ENCODE peak calls at places on chromosomes 13 and 19, in eight cellular contexts. V is breast epithelium, S is thoracic aorta, X is tibial nerve, H is colonic mucosa, Q is lower lobe of right lung, K is Peyer's patch, C is Panc1. L is an unnamed sample. For H3K27me3, the result is how much of the 10 kb centered on the place peaks cover.

GRCh38 chr13:51342706-51343105 is 3.2 kb downstream of the SERPINE3 start:
- DNase-seq in V (no peak), Q (no peak), C (no peak), X (no peak), K (no peak), H (no peak), S (no peak), L (no peak)

GRCh38 chr19:401836-402535 is 7.0 kb downstream of the C2CD4C start:
- DNase-seq in V (peak), K (no peak), Q (peak), C (no peak), S (no peak), H (no peak), X (peak), L (no peak)

GRCh38 chr13:78632956-78633355 is 26.0 kb downstream of the OBI1 start:
- DNase-seq in S (no peak), K (no peak), V (no peak), C (no peak), H (no peak), Q (no peak), X (no peak), L (no peak)

GRCh38 chr19:55080121-55080914 is 4.6 kb downstream of the EPS8L1 start:
- DNase-seq in S (no peak), K (peak), H (peak), X (no peak), V (peak), Q (peak), C (no peak), L (no peak)

GRCh38 chr13:74465279-74465678 is 331.1 kb upstream of the KLF12 start:
- DNase-seq in K (no peak), Q (no peak), S (no peak), X (no peak), V (no peak), C (no peak), H (no peak), L (no peak)

GRCh38 chr13:29849071-29849541 is 1.3 kb downstream of the UBL3 start:
- DNase-seq in Q (no peak), V (no peak), K (peak), X (no peak), C (no peak), S (no peak), H (peak), L (no peak)

GRCh38 chr13:99155821-99156220 is 44.8 kb upstream of the UBAC2 start:
- DNase-seq in X (no peak), K (no peak), H (no peak), C (no peak), V (no peak), Q (no peak), S (no peak), L (no peak)

GRCh38 chr13:39253774-39254173 is 215.5 kb downstream of the NHLRC3 start:
- DNase-seq in S (no peak), Q (no peak), C (no peak), H (no peak), K (no peak), X (no peak), V (no peak), L (no peak)

GRCh38 chr13:33799950-33800592 is 17.9 kb upstream of the RFC3 start:
- DNase-seq in Q (no peak), H (no peak), V (no peak), S (no peak), C (no peak), K (no peak), X (no peak), L (no peak)

GRCh38 chr13:70964124-70964523 is 855.9 kb upstream of the KLHL1 start:
- DNase-seq in V (no peak), Q (no peak), S (no peak), K (no peak), X (no peak), C (no peak), H (no peak), L (no peak)

GRCh38 chr19:13764821-13765394 is 586 bp downstream of the MRI1 start:
- DNase-seq in K (no peak), S (no peak), X (no peak), C (no peak), V (no peak), Q (peak), H (no peak), L (no peak)

GRCh38 chr19:674282-675151 is 1.7 kb upstream of the FSTL3 start:
- DNase-seq in H (no peak), Q (no peak), X (no peak), V (no peak), K (no peak), C (no peak), S (no peak), L (no peak)

GRCh38 chr13:101155920-101156319 is 260.4 kb downstream of the NALCN start:
- DNase-seq in V (no peak), Q (no peak), H (no peak), K (no peak), X (no peak), C (no peak), S (no peak), L (no peak)

GRCh38 chr13:82358284-82358683 is 1524.0 kb downstream of the SLITRK1 start:
- DNase-seq in S (no peak), K (no peak), X (no peak), H (no peak), V (no peak), Q (no peak), C (no peak), L (no peak)

GRCh38 chr19:9014809-9015208 is 4.6 kb upstream of the MUC16 start:
- DNase-seq in X (no peak), H (no peak), Q (no peak), S (no peak), K (no peak), C (no peak), V (no peak), L (no peak)

GRCh38 chr13:97004096-97004876 is 10.0 kb upstream of the OXGR1 start:
- DNase-seq in Q (no peak), X (no peak), S (no peak), H (no peak), C (no peak), K (no peak), V (no peak), L (no peak)

GRCh38 chr13:43397110-43397509 is 373.7 kb downstream of the DNAJC15 start:
- DNase-seq in K (no peak), X (no peak), S (no peak), Q (no peak), C (no peak), V (no peak), H (no peak), L (no peak)

GRCh38 chr13:99671746-99672145 is 170.5 kb downstream of the TM9SF2 start:
- DNase-seq in K (no peak), S (no peak), X (no peak), V (no peak), H (no peak), C (no peak), Q (no peak), L (no peak)

GRCh38 chr13:106581268-106581667 is 13.3 kb upstream of the ARGLU1 start:
- DNase-seq in Q (no peak), H (no peak), X (no peak), C (no peak), S (no peak), V (no peak), K (no peak), L (no peak)

GRCh38 chr19:29266603-29267002 is 53.7 kb upstream of the UQCRFS1 start:
- DNase-seq in S (no peak), C (no peak), Q (no peak), V (no peak), H (no peak), X (no peak), K (no peak), L (no peak)

GRCh38 chr13:37621811-37622361 is 23.3 kb upstream of the POSTN start:
- DNase-seq in K (no peak), X (no peak), Q (no peak), S (no peak), H (no peak), V (no peak), C (no peak), L (no peak)

GRCh38 chr13:109781384-109782065 is 4.9 kb downstream of the IRS2 start:
- DNase-seq in C (no peak), V (no peak), X (no peak), Q (no peak), H (no peak), S (no peak), K (no peak), L (no peak)

GRCh38 chr13:74910399-74910798 is 571.6 kb downstream of the TBC1D4 start:
- DNase-seq in S (no peak), H (no peak), X (no peak), V (no peak), C (no peak), K (no peak), Q (no peak), L (no peak)

GRCh38 chr13:43473437-43473836 is 313.3 kb downstream of the ENOX1 start:
- DNase-seq in K (no peak), H (no peak), X (no peak), Q (no peak), S (no peak), C (no peak), V (no peak), L (no peak)

GRCh38 chr13:44620057-44620456 is 43.9 kb upstream of the TSC22D1 start:
- DNase-seq in H (no peak), C (no peak), X (no peak), Q (no peak), K (no peak), V (no peak), S (no peak), L (peak)

GRCh38 chr19:29084266-29084665 is 128.7 kb downstream of the UQCRFS1 start:
- DNase-seq in V (no peak), C (no peak), H (no peak), X (no peak), Q (no peak), K (no peak), S (no peak), L (no peak)

GRCh38 chr13:110797230-110797877 is 83.9 kb downstream of the ING1 start:
- DNase-seq in Q (no peak), X (no peak), S (no peak), V (no peak), H (no peak), C (no peak), K (no peak), L (no peak)

GRCh38 chr13:97234742-97235141 is 12.6 kb downstream of the MBNL2 start:
- DNase-seq in C (no peak), S (no peak), K (no peak), H (peak), X (no peak), V (no peak), Q (no peak), L (no peak)

GRCh38 chr13:50387124-50387581 is 371.9 kb downstream of the KCNRG start:
- DNase-seq in Q (peak), S (no peak), V (no peak), C (no peak), X (peak), K (peak), H (peak), L (no peak)

GRCh38 chr19:48858984-48859710 is 9.3 kb downstream of the PLEKHA4 start:
- DNase-seq in X (no peak), H (peak), S (no peak), K (peak), V (no peak), C (no peak), Q (peak), L (no peak)

DNA sequence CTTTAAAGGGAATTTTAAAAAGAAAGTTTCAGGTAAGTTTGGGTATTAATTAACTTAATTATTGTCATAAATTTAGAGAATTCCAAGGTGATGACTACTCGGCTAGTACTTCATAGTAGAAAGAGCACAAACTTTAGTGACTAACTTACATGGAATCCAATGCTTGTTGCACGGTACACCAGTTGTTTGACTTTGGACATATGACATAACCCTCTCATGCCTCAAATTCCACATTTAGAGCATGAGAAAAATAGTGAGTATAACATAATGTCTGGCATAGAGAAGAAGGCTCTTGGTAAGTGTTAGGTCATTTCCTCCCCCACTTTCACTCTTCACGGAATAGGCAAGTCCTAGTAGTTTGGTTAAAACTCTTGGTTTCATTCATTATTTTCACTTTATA is 1249.4 kb upstream of the SLC10A2 start:
- DNase-seq in V (no peak), K (no peak), H (no peak), C (peak), Q (no peak), X (no peak), S (no peak), L (peak)
- H3K4me3 ChIP-seq in V (no peak), K (no peak), H (no peak), C (no peak), Q (no peak), X (no peak), S (no peak), L (no peak)

GRCh38 chr13:112107289-112107688 is 40.3 kb downstream of the SOX1 start:
- DNase-seq in V (no peak), S (no peak), Q (no peak), H (no peak), X (no peak), K (no peak), C (no peak), L (no peak)
- H3K27me3 ChIP-seq in V (under half), S (under half), Q (half or more), H (half or more), X (half or more), K (under half), C (under half), L (half or more)

DNA sequence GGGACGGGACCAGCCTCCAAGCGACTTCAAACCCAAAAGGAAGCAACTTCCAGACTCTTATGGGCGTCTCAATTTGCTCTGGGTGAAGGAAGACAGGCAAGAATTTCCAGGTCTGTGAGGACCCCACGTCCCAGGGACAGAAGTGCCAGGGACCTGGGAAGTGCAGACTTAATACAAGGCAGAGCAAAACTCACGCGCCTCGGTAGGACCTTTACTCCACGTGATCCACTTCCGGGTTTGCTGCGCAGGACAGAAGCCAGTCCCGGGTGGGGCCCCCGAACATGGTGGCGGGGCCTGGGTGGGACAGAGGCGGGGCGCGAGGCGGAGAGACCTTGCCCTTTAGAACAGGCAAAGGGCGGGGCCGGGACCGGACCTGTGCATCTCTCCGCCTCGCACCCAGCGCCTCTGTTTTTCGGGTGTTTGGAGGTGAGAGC is 9.3 kb downstream of the ZNF611 start:
- DNase-seq in V (no peak), C (no peak), X (no peak), S (no peak), K (no peak), H (no peak), Q (no peak), L (no peak)
- H3K4me3 ChIP-seq in V (no peak), C (no peak), X (no peak), S (no peak), K (no peak), H (no peak), Q (no peak), L (no peak)

DNA sequence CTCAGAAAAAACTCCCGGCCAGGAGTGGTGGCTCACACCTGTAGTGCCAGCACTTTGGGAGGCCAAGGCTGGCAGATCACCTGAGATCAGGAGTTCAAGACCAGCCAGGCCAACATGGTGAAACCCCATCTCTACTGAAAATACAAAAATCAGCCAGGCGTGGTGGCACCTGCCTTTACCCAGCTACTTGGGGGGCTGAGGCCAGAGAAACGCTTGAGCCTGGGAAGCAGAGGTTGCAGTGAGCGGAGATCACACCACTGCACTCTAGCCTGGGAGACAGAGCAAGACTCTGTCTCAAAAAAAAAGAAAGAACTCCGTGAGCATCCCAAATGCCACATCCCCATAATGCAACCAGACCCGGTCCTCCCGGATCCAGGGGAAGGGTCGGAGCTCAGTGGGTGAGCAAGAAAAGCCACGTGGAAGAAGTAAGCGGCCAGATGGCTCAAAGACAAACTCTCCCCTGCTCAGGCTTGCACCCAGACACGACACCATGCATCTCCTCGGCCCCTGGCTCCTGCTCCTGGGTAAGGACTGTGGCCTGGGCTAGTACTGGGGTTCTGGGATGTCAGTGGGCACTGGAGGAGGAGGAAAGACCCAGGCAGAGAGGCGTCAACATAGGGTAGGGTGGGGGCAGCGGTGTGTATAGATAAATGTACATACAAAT is 2.7 kb downstream of the CD22 start:
- DNase-seq in X (no peak), S (no peak), V (no peak), C (no peak), Q (no peak), H (no peak), K (no peak), L (no peak)
- H3K27me3 ChIP-seq in X (under half), S (under half), V (under half), C (under half), Q (under half), H (under half), K (under half), L (under half)

L was measured in kidney epithelial cell.